ENCODE peak calls at places on chromosomes 4 and X, in seven cellular contexts. H is mesendoderm, D is IMR-90, V is neuronal stem cell, O is mesenchymal stem cell, S is H9, P is H1. E is an unnamed sample.
A peak's percentile ranks its signal among the peaks of the same experiment; 100 is the strongest.

GRCh38 chrX:16658284-16658683 is 8.3 kb downstream of the S100G start:
- DNase-seq in P (no peak), D (peak; percentile 80), H (no peak), O (peak; percentile 21), S (no peak), V (no peak), E (no peak)

GRCh38 chr4:53313510-53313909 is 52.4 kb downstream of the SCFD2 start:
- DNase-seq in V (peak; percentile 24), O (peak; percentile 52), P (no peak), S (peak; percentile 50), D (peak; percentile 44), H (peak; percentile 77), E (no peak)

GRCh38 chr4:8829584-8829983 is 42.1 kb downstream of the HMX1 start:
- DNase-seq in H (no peak), P (no peak), O (no peak), V (no peak), D (no peak), S (no peak), E (no peak)

GRCh38 chr4:24857996-24858395 is 54.8 kb downstream of the CCDC149 start:
- DNase-seq in H (no peak), P (no peak), O (peak; percentile 68), D (peak; percentile 78), S (no peak), V (no peak), E (no peak)

GRCh38 chr4:184028571-184028996 is 123.5 kb downstream of the STOX2 start:
- DNase-seq in V (no peak), S (no peak), H (no peak), D (no peak), O (no peak), P (no peak), E (peak; percentile 25)

GRCh38 chr4:140755811-140756291 is 334 bp downstream of the TBC1D9 start:
- DNase-seq in P (no peak), H (peak; percentile 75), D (peak; percentile 46), V (peak; percentile 51), O (peak; percentile 60), S (peak; percentile 48), E (peak; percentile 43)

GRCh38 chr4:38873290-38873949 is 5.8 kb downstream of the FAM114A1 start:
- DNase-seq in P (no peak), D (no peak), O (no peak), V (no peak), H (no peak), S (no peak), E (no peak)

GRCh38 chr4:184039963-184040383 is 134.9 kb downstream of the STOX2 start:
- DNase-seq in H (peak; percentile 65), S (no peak), P (no peak), V (peak; percentile 35), D (no peak), O (no peak), E (no peak)

GRCh38 chr4:126678608-126679007 is 954.1 kb upstream of the INTU start:
- DNase-seq in O (no peak), V (no peak), P (no peak), H (no peak), S (no peak), D (no peak), E (no peak)

GRCh38 chrX:153867671-153868070 is 18.3 kb downstream of the L1CAM start:
- DNase-seq in S (no peak), H (no peak), D (no peak), V (no peak), P (no peak), O (no peak), E (no peak)

GRCh38 chr4:154574311-154574710 is 11.5 kb downstream of the FGB start:
- DNase-seq in S (no peak), D (peak; percentile 19), P (no peak), H (no peak), O (no peak), V (no peak), E (no peak)

GRCh38 chr4:163527172-163527571 is 32.7 kb downstream of the TMA16 start:
- DNase-seq in S (no peak), D (no peak), P (no peak), V (no peak), O (no peak), H (no peak), E (no peak)

GRCh38 chr4:177105526-177105925 is 204.1 kb upstream of the NEIL3 start:
- DNase-seq in P (no peak), O (no peak), D (no peak), V (no peak), S (no peak), H (no peak), E (no peak)

GRCh38 chr4:114180481-114180880 is 201.0 kb upstream of the ARSJ start:
- DNase-seq in P (peak; percentile 69), O (peak; percentile 72), S (peak; percentile 79), H (peak; percentile 87), D (peak; percentile 85), V (peak; percentile 32), E (peak; percentile 19)

GRCh38 chrX:106863697-106864096 is 39.4 kb downstream of the RIPPLY1 start:
- DNase-seq in D (no peak), O (no peak), V (no peak), S (no peak), H (no peak), P (no peak), E (no peak)

GRCh38 chr4:24537025-24537424 is 47.3 kb downstream of the DHX15 start:
- DNase-seq in D (no peak), O (no peak), H (peak; percentile 55), V (no peak), S (no peak), P (no peak), E (no peak)

GRCh38 chr4:128855656-128856055 is 46.2 kb downstream of the JADE1 start:
- DNase-seq in O (no peak), S (no peak), V (no peak), D (no peak), P (no peak), H (no peak), E (no peak)
- H3K18ac ChIP-seq in O (no peak overlapping the region), S (no peak overlapping the region), V (no peak overlapping the region), D (no peak overlapping the region), P (no peak overlapping the region), H (no peak overlapping the region), E (no peak overlapping the region)

GRCh38 chr4:119170195-119170594 is 34.6 kb downstream of the MYOZ2 start:
- DNase-seq in S (no peak), O (no peak), V (no peak), H (no peak), D (no peak), P (no peak), E (no peak)

DNA sequence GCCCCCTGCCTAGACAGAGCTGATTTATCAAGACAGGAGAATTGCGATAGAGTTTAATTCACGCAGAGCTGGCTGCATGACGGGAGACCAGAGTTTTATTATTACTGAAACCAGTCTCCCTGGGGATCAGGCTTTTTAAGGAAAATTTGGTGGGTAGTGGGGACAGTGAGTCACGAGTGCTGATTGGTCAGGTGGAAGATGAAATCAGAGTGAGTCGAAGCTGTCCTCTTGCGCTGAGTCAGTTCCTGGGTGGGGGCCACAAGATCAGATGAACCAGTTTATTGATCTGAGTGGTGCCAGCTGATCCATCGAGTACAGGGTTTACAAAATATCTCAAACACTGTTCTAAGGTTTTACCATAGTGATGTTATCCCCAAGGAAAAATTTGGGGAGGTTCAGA is 36.6 kb downstream of the MYOZ2 start:
- DNase-seq in P (no peak), S (no peak), V (no peak), O (no peak), H (no peak), D (peak; percentile 7), E (no peak)
- H3K18ac ChIP-seq in P (no peak overlapping the region), S (no peak overlapping the region), V (no peak overlapping the region), O (no peak overlapping the region), H (no peak overlapping the region), D (no peak overlapping the region), E (no peak overlapping the region)

DNA sequence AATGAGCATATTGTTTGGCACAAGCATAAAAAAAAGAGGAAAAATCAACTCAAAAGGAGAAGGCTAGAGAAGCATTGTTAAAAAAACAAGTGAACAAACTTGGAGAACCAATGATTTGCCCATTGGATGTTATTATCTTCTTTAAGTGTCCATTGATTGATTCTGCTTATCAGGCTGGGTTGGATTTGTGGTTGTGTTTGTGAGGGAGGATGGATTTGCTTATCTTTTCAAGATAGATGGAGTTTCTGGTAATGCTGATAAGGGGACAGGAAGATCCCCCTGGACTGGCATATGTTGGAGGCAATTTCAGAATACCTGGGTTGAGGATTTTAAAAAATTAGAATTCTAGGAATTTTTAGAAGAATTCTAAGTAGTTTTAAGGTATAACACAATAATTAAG is 41.8 kb upstream of the TMEM192 start:
- DNase-seq in O (no peak), V (no peak), S (no peak), D (no peak), H (peak; percentile 76), P (no peak), E (no peak)
- H3K18ac ChIP-seq in O (no peak overlapping the region), V (no peak overlapping the region), S (no peak overlapping the region), D (no peak overlapping the region), H (no peak overlapping the region), P (no peak overlapping the region), E (no peak overlapping the region)

GRCh38 chrX:134186362-134187121 is 50.4 kb upstream of the CCDC160 start:
- DNase-seq in V (no peak), H (no peak), P (no peak), D (no peak), O (no peak), S (no peak), E (no peak)
- H3K18ac ChIP-seq in V (no peak overlapping the region), H (no peak overlapping the region), P (no peak overlapping the region), D (no peak overlapping the region), O (no peak overlapping the region), S (no peak overlapping the region), E (no peak overlapping the region)

DNA sequence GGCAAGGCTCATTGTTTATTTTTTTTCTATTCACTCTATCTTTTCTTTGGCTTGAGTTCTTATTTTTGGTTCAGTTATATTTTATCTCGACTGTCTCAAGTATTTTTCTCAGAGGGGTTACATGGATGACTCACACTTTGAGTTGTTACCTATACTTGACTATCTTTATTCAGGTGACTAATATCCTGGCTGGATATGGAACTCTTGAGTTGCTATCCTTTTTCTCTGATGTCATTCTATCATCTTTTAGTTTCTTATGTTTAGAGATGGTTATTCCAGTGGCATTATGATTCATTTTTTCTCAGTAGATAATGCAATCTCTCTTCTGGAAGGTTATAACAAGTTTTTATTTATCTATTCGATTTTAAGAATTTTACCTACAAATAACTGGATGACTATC is 117.9 kb downstream of the COX18 start:
- DNase-seq in P (no peak), O (no peak), D (no peak), S (no peak), H (no peak), V (no peak), E (no peak)
- H3K18ac ChIP-seq in P (no peak overlapping the region), O (no peak overlapping the region), D (no peak overlapping the region), S (no peak overlapping the region), H (no peak overlapping the region), V (no peak overlapping the region), E (no peak overlapping the region)

GRCh38 chr4:104986306-104986705 is 160.4 kb upstream of the TET2 start:
- DNase-seq in S (no peak), O (no peak), P (no peak), H (no peak), D (no peak), V (no peak), E (no peak)
- H3K18ac ChIP-seq in S (no peak overlapping the region), O (no peak overlapping the region), P (no peak overlapping the region), H (no peak overlapping the region), D (no peak overlapping the region), V (no peak overlapping the region), E (no peak overlapping the region)

GRCh38 chr4:158490629-158491028 is 31.1 kb upstream of the RXFP1 start:
- DNase-seq in D (no peak), O (no peak), V (no peak), S (no peak), H (no peak), P (no peak), E (no peak)
- H3K18ac ChIP-seq in D (no peak overlapping the region), O (no peak overlapping the region), V (no peak overlapping the region), S (no peak overlapping the region), H (no peak overlapping the region), P (no peak overlapping the region), E (no peak overlapping the region)

GRCh38 chr4:158428242-158428641 is 93.4 kb upstream of the RXFP1 start:
- DNase-seq in H (no peak), O (no peak), V (no peak), S (no peak), P (no peak), D (peak; percentile 31), E (no peak)
- H3K18ac ChIP-seq in H (no peak overlapping the region), O (no peak overlapping the region), V (no peak overlapping the region), S (no peak overlapping the region), P (no peak overlapping the region), D (no peak overlapping the region), E (no peak overlapping the region)

E was measured in trophoblast cell.